ENCODE peak calls at places on chromosomes 12 and 14, in nine cellular contexts. X is GM04504; M is endothelial cell; F is effector memory CD8-positive, alpha-beta T cell; A is activated CD8-positive, alpha-beta memory T cell treated with anti-CD3 and anti-CD28 coated beads for 24 hours; B is ELR; U is activated gamma-delta T cell treated with anti-CD3 and anti-CD28 coated beads, Interleukin-2, amount 50 U/mL, for 16 hours; R is T-cell; Q is HTR-8/SVneo. T is an unnamed sample.

GRCh38 chr14:60332869-60333268 is 83.8 kb downstream of the PPM1A start:
- DNase-seq in B (no peak), Q (no peak), U (no peak), R (no peak), X (no peak), A (no peak), M (no peak), F (no peak), T (no peak)

GRCh38 chr12:25372969-25373368 is 122.2 kb upstream of the KRAS start:
- DNase-seq in B (no peak), R (no peak), U (no peak), F (no peak), Q (no peak), A (no peak), M (no peak), X (no peak), T (no peak)

GRCh38 chr12:75977590-75977951 is 54.0 kb downstream of the PHLDA1 start:
- DNase-seq in M (no peak), Q (no peak), F (no peak), R (no peak), B (no peak), U (no peak), X (no peak), A (peak; percentile 69), T (no peak)

GRCh38 chr12:32532951-32533350 is 133.6 kb downstream of the FGD4 start:
- DNase-seq in M (no peak), U (no peak), Q (no peak), B (no peak), X (no peak), R (no peak), A (no peak), F (no peak), T (no peak)

GRCh38 chr14:61894452-61895077 is 132.3 kb downstream of the SNAPC1 start:
- DNase-seq in X (peak; percentile 56), A (peak; percentile 76), F (peak; percentile 19), Q (peak; percentile 97), U (peak; percentile 28), R (peak; percentile 46), M (peak; percentile 71), B (peak; percentile 79), T (peak; percentile 26)

GRCh38 chr12:69240625-69240984 is 1.2 kb downstream of the CPSF6 start:
- DNase-seq in F (peak; percentile 15), X (no peak), A (no peak), U (no peak), B (peak; percentile 46), Q (peak; percentile 15), M (no peak), R (peak; percentile 27), T (peak; percentile 10)

GRCh38 chr14:34220921-34221320 is 241.1 kb downstream of the SPTSSA start:
- DNase-seq in B (no peak), Q (no peak), U (no peak), M (no peak), F (no peak), X (no peak), A (no peak), R (no peak), T (no peak)

GRCh38 chr14:66056926-66057552 is 429.1 kb upstream of the CCDC196 start:
- DNase-seq in U (no peak), A (no peak), F (no peak), Q (no peak), R (no peak), B (no peak), X (no peak), M (no peak), T (no peak)

GRCh38 chr14:104179126-104179525 is 40.7 kb downstream of the KIF26A start:
- DNase-seq in R (no peak), X (no peak), B (no peak), Q (no peak), M (no peak), F (no peak), A (no peak), U (no peak), T (no peak)

GRCh38 chr12:116736962-116737773 is 701 bp downstream of the SPRING1 start:
- DNase-seq in Q (peak; percentile 24), A (peak; percentile 60), F (no peak), U (no peak), M (peak; percentile 37), B (peak; percentile 40), R (no peak), X (no peak), T (no peak)

GRCh38 chr12:91819132-91819447 is 326.6 kb downstream of the BTG1 start:
- DNase-seq in M (no peak), X (peak; percentile 16), A (no peak), R (no peak), U (no peak), B (no peak), Q (no peak), F (no peak), T (no peak)

GRCh38 chr12:56591961-56592360 is 38.2 kb downstream of the BAZ2A start:
- DNase-seq in U (no peak), F (no peak), M (no peak), R (no peak), Q (no peak), A (no peak), X (no peak), B (no peak), T (no peak)

GRCh38 chr12:15648564-15648963 is 140.6 kb downstream of the EPS8 start:
- DNase-seq in U (no peak), M (no peak), Q (no peak), B (no peak), R (no peak), A (no peak), F (no peak), X (no peak), T (no peak)

GRCh38 chr12:118377005-118377890 is 893 bp downstream of the SUDS3 start:
- DNase-seq in B (peak; percentile 30), R (no peak), U (no peak), Q (no peak), M (no peak), F (no peak), X (no peak), A (no peak), T (no peak)

GRCh38 chr12:52307836-52308806 is 13.1 kb downstream of the KRT83 start:
- DNase-seq in B (peak; percentile 57), A (peak; percentile 72), X (no peak), Q (no peak), M (peak; percentile 71), R (peak; percentile 8), U (no peak), F (peak; percentile 36), T (no peak)

GRCh38 chr12:6871052-6871957 is 1.8 kb downstream of the SPSB2 start:
- DNase-seq in A (peak; percentile 77), B (peak; percentile 69), F (no peak), Q (no peak), X (no peak), U (no peak), R (peak; percentile 19), M (no peak), T (no peak)

GRCh38 chr14:101120636-101121398 is 217.3 kb upstream of the RTL1 start:
- DNase-seq in U (no peak), R (no peak), A (peak; percentile 62), X (no peak), Q (no peak), B (no peak), F (peak; percentile 1), M (no peak), T (no peak)

GRCh38 chr14:61477845-61478438 is 156.6 kb downstream of the PRKCH start:
- DNase-seq in A (no peak), U (no peak), M (no peak), Q (peak; percentile 74), B (peak; percentile 62), F (peak; percentile 13), R (no peak), X (no peak), T (no peak)

GRCh38 chr14:88986146-88986841 is 161.8 kb downstream of the TTC8 start:
- DNase-seq in B (peak; percentile 84), Q (peak; percentile 22), U (no peak), X (no peak), F (no peak), A (no peak), M (no peak), R (no peak), T (no peak)

GRCh38 chr12:24565300-24565699 is 383.6 kb downstream of the BCAT1 start:
- DNase-seq in R (no peak), Q (no peak), M (no peak), U (no peak), A (no peak), X (no peak), B (no peak), F (no peak), T (no peak)

GRCh38 chr12:67669925-67670631 is 21.5 kb downstream of the DYRK2 start:
- DNase-seq in R (no peak), A (no peak), X (no peak), F (no peak), U (no peak), Q (no peak), B (peak; percentile 77), M (no peak), T (no peak)

GRCh38 chr14:63134801-63135200 is 69.4 kb upstream of the RHOJ start:
- DNase-seq in X (no peak), M (no peak), Q (peak; percentile 69), F (no peak), A (no peak), B (peak; percentile 15), U (no peak), R (no peak), T (no peak)

GRCh38 chr12:45732936-45733335 is 3.4 kb downstream of the ARID2 start:
- DNase-seq in A (no peak), U (no peak), R (no peak), M (no peak), B (no peak), X (no peak), Q (no peak), F (no peak), T (no peak)

GRCh38 chr14:89922549-89922907 is 32.0 kb downstream of the EFCAB11 start:
- DNase-seq in B (no peak), U (no peak), A (no peak), X (no peak), R (no peak), M (no peak), F (no peak), Q (no peak), T (no peak)

GRCh38 chr14:65850429-65851145 is 438.1 kb downstream of the FUT8 start:
- DNase-seq in M (no peak), R (peak; percentile 59), B (peak; percentile 3), X (no peak), Q (no peak), A (peak; percentile 81), U (peak; percentile 27), F (peak; percentile 26), T (peak; percentile 24)

GRCh38 chr12:94140556-94140955 is 7.8 kb upstream of the PLXNC1 start:
- DNase-seq in R (peak; percentile 34), X (no peak), Q (no peak), M (peak; percentile 51), B (peak; percentile 41), U (no peak), A (peak; percentile 81), F (peak; percentile 44), T (peak; percentile 31)

GRCh38 chr12:104499668-104500328 is 43.0 kb downstream of the CHST11 start:
- DNase-seq in F (no peak), U (no peak), M (no peak), R (no peak), B (no peak), X (no peak), Q (no peak), A (no peak), T (no peak)

GRCh38 chr14:93029417-93029816 is 86.3 kb downstream of the ITPK1 start:
- DNase-seq in A (no peak), B (no peak), Q (no peak), F (no peak), M (no peak), U (no peak), X (no peak), R (no peak), T (no peak)

GRCh38 chr12:132812631-132813305 is 15.9 kb downstream of the GOLGA3 start:
- DNase-seq in A (no peak), X (peak; percentile 1), Q (no peak), F (no peak), U (no peak), B (peak; percentile 53), M (no peak), R (no peak), T (no peak)